ENCODE peak calls at places on chromosomes 7 and 10, in seven cellular contexts. M is HepG2; J is nephron progenitor cell; I is astrocyte of the spinal cord; B is IMR-90; F is CD8-positive, alpha-beta T cell; T is MCF 10A. O is an unnamed sample.

GRCh38 chr7:138286846-138287245 is 173.2 kb upstream of the TRIM24 start:
- DNase-seq in B (no peak), I (no peak), F (no peak), T (no peak), J (no peak), M (no peak), O (no peak)

GRCh38 chr7:140062118-140062527 is 628 bp downstream of the PARP12 start:
- DNase-seq in M (no peak), J (no peak), F (peak), B (no peak), I (peak), T (peak), O (peak)

GRCh38 chr10:21534611-21535493 is 820 bp downstream of the MLLT10 start:
- DNase-seq in M (peak), I (peak), B (peak), T (peak), J (peak), F (peak), O (peak)

GRCh38 chr10:74194545-74194944 is 43.5 kb downstream of the ADK start:
- DNase-seq in J (no peak), B (peak), F (peak), I (peak), T (peak), M (no peak), O (no peak)

GRCh38 chr10:12958546-12959110 is 42.9 kb downstream of the CCDC3 start:
- DNase-seq in B (no peak), F (no peak), I (no peak), T (no peak), M (no peak), J (no peak), O (no peak)

GRCh38 chr10:98261436-98262277 is 6.3 kb downstream of the LOXL4 start:
- DNase-seq in I (no peak), F (no peak), B (no peak), M (no peak), J (no peak), T (no peak), O (no peak)

GRCh38 chr10:1360011-1360580 is 303.9 kb downstream of the WDR37 start:
- DNase-seq in T (no peak), B (no peak), F (no peak), J (peak), I (no peak), M (no peak), O (no peak)

GRCh38 chr10:99619090-99619800 is 994 bp downstream of the SLC25A28 start:
- DNase-seq in B (peak), M (no peak), J (no peak), T (peak), F (no peak), I (peak), O (peak)

GRCh38 chr7:129746857-129747529 is 135.5 kb downstream of the NRF1 start:
- DNase-seq in B (no peak), F (no peak), I (no peak), M (no peak), J (no peak), T (no peak), O (no peak)

GRCh38 chr7:69871213-69871885 is 273.1 kb downstream of the AUTS2 start:
- DNase-seq in J (no peak), T (no peak), I (peak), M (no peak), F (no peak), B (peak), O (no peak)

GRCh38 chr7:29086545-29086944 is 59.8 kb downstream of the CPVL start:
- DNase-seq in B (no peak), T (no peak), F (no peak), I (no peak), M (no peak), J (no peak), O (no peak)

GRCh38 chr7:136677456-136678365 is 190.7 kb upstream of the CHRM2 start:
- DNase-seq in J (no peak), F (no peak), I (peak), M (no peak), B (peak), T (peak), O (peak)

GRCh38 chr7:111168182-111168581 is 77.3 kb downstream of the LRRN3 start:
- DNase-seq in T (no peak), J (no peak), M (no peak), F (no peak), B (peak), I (peak), O (no peak)

GRCh38 chr10:86110156-86110786 is 256.3 kb downstream of the GRID1 start:
- DNase-seq in F (no peak), I (no peak), J (no peak), M (no peak), B (no peak), T (no peak), O (peak)

GRCh38 chr10:122188706-122189105 is 82.4 kb upstream of the BTBD16 start:
- DNase-seq in J (no peak), T (no peak), M (no peak), I (no peak), B (no peak), F (no peak), O (no peak)

GRCh38 chr7:21568762-21569161 is 25.9 kb downstream of the DNAH11 start:
- DNase-seq in F (no peak), B (no peak), M (peak), I (no peak), T (peak), J (no peak), O (peak)
- TF ChIP-seq CTCF in F (peak), B (no peak), M (peak), I (no peak), T (peak), J (peak), O (peak)

GRCh38 chr10:106185991-106186390 is 978.5 kb downstream of the SORCS1 start:
- DNase-seq in I (no peak), J (no peak), M (no peak), T (no peak), B (peak), F (no peak), O (no peak)

GRCh38 chr10:106189254-106189653 is 975.3 kb downstream of the SORCS1 start:
- DNase-seq in M (peak), T (peak), B (no peak), I (peak), F (no peak), J (peak), O (peak)
- TF ChIP-seq CTCF in M (peak), T (peak), B (peak), I (peak), F (no peak), J (peak), O (peak)

DNA sequence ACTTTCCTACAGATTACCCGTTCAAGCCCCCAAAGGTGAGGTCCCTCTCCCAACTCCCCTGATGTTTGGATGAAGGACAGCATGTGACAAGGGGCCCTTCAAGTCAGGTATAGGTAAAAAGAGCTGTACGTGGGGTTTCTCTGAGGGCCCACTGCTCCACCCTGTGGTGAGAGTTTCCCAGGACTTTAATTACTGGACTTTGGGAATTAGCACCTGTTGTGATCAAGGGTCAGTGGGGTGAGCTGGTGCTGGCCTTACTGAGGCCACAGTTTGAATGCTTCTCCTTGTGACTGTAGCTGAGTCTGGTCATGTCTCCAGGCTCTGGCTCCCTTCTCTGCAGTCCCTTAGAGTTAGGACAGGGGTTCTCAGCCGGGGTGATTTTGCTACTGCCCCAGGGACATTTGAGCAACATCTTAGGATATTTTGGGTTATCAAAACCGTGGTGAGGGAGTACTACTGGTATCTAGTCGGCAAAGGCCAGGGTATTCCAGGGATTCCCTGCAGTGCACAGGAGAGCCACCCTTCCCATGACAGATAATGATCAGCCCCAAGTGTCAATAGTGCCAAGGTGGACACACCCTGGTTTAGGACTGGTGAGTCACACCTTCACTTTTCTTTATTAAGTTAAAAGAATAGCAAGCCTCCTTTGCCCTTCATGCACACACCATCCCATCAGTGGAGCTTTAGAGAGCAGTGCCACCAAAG is 16.9 kb downstream of the UBE2D4 start:
- DNase-seq in M (no peak), I (no peak), J (no peak), F (no peak), B (no peak), T (peak), O (no peak)
- TF ChIP-seq CTCF in M (peak), I (no peak), J (no peak), F (no peak), B (peak), T (peak), O (no peak)

DNA sequence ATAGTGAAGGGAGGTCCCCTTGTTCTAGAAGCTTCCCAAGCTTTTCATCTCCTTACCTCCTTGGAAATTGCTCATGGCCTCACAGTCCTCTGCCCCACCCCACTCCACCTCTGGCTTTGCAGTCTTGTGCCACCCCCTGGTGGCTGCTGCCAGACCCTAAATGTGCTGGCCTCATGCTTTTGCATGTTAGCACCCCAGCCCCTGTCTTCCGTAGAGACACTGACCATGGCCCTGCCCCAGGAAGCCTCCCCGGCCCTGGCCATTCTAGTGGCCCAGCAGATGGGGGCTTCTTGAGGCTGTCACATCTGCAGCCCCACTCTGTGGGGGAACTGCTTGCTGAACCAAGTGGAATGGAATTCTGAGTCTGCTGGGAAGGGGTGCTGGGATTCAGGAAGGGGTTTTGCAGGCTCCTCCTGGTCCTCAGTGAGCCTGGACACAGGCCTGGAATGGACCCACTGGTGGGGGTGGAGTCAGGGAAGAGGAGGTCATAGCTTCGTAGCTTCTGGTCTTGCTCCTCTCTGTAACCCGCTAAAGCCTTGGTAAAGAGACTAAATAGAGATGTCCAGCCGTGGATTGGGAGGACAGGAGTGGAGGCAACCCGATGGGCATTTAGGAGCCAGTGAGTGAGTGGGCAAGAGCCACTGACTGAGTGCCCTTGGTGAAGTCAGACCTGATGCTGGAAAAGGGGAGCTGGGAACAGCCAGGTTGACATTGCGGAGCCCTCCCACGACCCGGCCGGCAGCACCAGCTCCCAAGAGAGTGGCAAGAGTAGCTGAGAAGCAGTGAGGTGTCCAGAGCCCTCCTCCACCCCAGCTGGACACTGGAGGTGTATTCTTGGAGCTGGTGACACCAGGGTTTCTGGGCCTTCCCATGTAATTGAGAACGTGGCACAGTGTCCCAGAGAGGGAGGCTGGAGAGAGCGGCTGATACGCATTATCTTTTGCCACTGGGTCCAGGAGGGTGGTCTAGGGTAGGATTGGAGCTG is 20.9 kb downstream of the RAMP3 start:
- DNase-seq in F (no peak), I (no peak), J (no peak), M (peak), B (no peak), T (peak), O (peak)
- TF ChIP-seq CTCF in F (no peak), I (no peak), J (no peak), M (peak), B (no peak), T (no peak), O (peak)

GRCh38 chr10:133308431-133309110 is at the start of the genes TUBGCP2 and ZNF511:
- DNase-seq in J (peak), I (peak), T (peak), M (peak), F (peak), B (peak), O (peak)
- TF ChIP-seq CTCF in J (no peak), I (peak), T (no peak), M (peak), F (no peak), B (peak), O (peak)

GRCh38 chr10:48463318-48464003 is 141.4 kb downstream of the ARHGAP22 start:
- DNase-seq in M (no peak), F (peak), J (peak), T (no peak), B (no peak), I (peak), O (no peak)
- TF ChIP-seq CTCF in M (peak), F (no peak), J (no peak), T (no peak), B (no peak), I (no peak), O (no peak)

DNA sequence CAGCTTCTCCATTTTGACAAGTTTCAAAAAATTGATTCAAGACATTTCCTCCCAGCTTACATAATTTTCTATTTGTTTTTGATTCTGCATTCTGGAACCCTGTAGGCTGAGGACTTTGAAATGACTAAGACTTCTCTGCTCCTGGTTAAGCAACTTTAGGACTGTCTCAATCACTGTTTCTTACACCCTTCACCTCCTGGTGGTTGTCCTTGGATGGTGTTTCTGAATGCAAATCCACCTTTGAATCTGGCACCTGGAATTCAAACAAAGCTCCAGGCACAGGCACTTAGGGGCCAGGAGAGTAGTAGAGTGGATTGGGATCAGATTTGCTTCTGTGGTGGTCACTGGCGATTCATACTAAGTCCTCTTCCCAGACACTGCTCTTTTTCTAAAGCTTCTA is 595.5 kb downstream of the LRMDA start:
- DNase-seq in T (peak), M (no peak), F (no peak), J (no peak), I (no peak), B (no peak), O (no peak)
- TF ChIP-seq CTCF in T (no peak), M (peak), F (no peak), J (no peak), I (no peak), B (no peak), O (no peak)

DNA sequence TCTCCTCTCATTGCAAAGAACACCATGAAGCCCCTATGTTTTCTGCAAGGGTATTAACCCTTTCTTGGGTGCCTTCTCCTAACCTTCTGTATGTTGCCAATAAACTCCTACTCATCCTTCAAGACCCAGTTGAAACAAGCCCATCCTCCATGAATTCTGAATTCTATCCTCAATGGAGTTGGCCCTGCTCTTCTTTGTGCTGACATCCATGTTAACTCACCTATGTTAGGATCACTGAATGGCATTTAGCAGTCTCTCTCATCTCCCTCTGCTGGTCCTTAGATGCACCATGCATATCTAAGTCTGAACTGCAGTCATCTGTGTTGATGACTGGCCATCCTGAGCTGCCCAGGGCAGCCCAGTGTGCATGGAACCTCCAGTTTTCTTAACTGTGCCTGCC is 129.8 kb downstream of the BUB3 start:
- DNase-seq in B (no peak), J (no peak), F (no peak), I (no peak), M (peak), T (peak), O (no peak)
- TF ChIP-seq CTCF in B (no peak), J (no peak), F (no peak), I (no peak), M (peak), T (no peak), O (peak)

GRCh38 chr10:117178190-117178589 is 19.1 kb upstream of the KCNK18 start:
- DNase-seq in T (no peak), B (no peak), M (no peak), J (no peak), F (no peak), I (no peak), O (no peak)

GRCh38 chr10:117174439-117175214 is 22.7 kb upstream of the KCNK18 start:
- DNase-seq in F (peak), T (peak), I (peak), M (peak), J (peak), B (peak), O (peak)

GRCh38 chr10:117170244-117170643 is 27.0 kb upstream of the KCNK18 start:
- DNase-seq in J (no peak), T (no peak), B (no peak), M (no peak), F (no peak), I (no peak), O (no peak)

GRCh38 chr10:117175901-117176534 is 21.3 kb upstream of the KCNK18 start:
- DNase-seq in B (peak), T (peak), F (peak), I (peak), M (peak), J (peak), O (peak)

DNA sequence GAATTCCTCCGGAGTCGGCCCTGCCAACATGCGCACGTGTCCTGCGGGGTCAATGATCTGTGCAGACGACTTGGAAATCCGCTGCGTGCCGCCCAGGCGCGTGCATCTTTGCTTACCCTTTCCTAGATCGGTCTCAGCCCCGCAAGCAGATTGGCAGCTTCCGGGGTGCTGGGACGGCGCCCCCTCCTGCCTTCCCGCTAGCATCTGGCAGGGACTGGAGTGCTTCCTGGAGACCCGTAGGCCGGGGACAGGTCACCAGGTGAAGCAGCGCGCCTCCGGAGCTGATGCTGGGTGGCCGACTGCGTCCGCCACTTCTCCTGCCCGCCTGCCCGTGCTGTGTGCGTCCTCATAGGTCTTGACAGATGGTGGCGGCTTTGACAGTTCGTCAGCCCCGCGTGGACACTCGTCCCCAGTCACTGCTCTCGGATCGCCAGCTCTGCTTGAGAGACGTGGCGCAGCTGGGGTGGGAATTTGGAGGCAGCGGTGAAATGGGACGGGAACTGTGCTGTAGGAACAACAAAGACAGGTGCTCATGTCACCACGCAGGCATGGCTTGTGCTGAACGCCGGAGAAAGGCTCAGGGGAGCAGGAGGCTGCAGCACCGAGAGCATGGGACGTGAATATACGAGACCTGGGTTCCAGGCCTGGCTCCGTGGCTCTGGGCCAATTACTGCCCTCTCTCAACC is 21.9 kb upstream of the KCNK18 start:
- DNase-seq in F (peak), T (no peak), I (no peak), M (no peak), B (no peak), J (no peak), O (no peak)
- TF ChIP-seq CTCF in F (no peak), T (no peak), I (no peak), M (no peak), B (no peak), J (peak), O (no peak)

O was measured in GM12865.